ENCODE peak calls at places on chromosomes 4 and X, in five cellular contexts. B is K562, R is GM12878, T is HepG2, G is HEK293T. I is an unnamed sample.

GRCh38 chr4:6360385-6360784 is 90.7 kb downstream of the WFS1 start:
- DNase-seq in B (peak; percentile 17), R (no peak), T (no peak), G (no peak), I (peak; percentile 84)

GRCh38 chr4:5238106-5238505 is 186.8 kb downstream of the STK32B start:
- DNase-seq in B (no peak), R (no peak), T (no peak), G (no peak), I (no peak)

GRCh38 chr4:26152051-26152450 is 168.8 kb upstream of the RBPJ start:
- DNase-seq in B (no peak), R (no peak), T (no peak), G (no peak), I (no peak)

GRCh38 chrX:40143001-40143400 is 45.2 kb upstream of the BCOR start:
- DNase-seq in B (no peak), R (no peak), T (no peak), G (no peak), I (no peak)

GRCh38 chrX:49157194-49157593 is 5.4 kb upstream of the MAGIX start:
- DNase-seq in B (no peak), R (no peak), T (no peak), G (no peak), I (no peak)

GRCh38 chrX:141341341-141341740 is 99.0 kb upstream of the SPANXC start:
- DNase-seq in B (no peak), R (no peak), T (no peak), G (no peak), I (no peak)

GRCh38 chrX:51894697-51895336 is 1.4 kb downstream of the MAGED1 start:
- DNase-seq in B (no peak), R (no peak), T (no peak), G (peak; percentile 12), I (peak; percentile 46)

GRCh38 chrX:48794993-48795501 is 6.8 kb upstream of the HDAC6 start:
- DNase-seq in B (peak; percentile 79), R (no peak), T (no peak), G (no peak), I (no peak)

GRCh38 chrX:138877746-138878145 is 166.2 kb upstream of the FGF13 start:
- DNase-seq in B (no peak), R (no peak), T (no peak), G (no peak), I (no peak)

GRCh38 chrX:151694661-151695582 is at the start of gene PRRG3:
- DNase-seq in B (no peak), R (no peak), T (no peak), G (no peak), I (no peak)
- TF ChIP-seq FOXM1 in B (no peak), R (no peak), T (no peak), G (no peak), I (no peak)

DNA sequence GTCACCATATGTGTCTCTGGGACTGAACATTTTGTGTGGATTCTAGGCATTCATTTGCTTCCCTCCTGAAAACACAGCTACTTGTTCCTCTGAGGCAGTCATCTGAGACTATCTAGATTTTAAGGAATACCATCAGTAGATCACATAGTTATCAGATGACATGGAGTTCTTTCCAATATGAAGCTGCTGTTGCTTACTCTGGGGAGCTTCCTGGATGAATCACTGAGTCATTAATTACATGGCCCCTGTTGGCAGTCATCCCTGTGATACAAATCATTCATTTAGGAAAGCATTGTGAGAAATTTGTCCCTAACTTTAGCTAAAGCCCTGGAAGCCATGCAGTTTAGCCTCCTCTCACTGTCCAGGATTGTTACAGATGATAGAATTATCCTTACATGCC is 98.2 kb upstream of the ARSJ start:
- DNase-seq in B (no peak), R (no peak), T (no peak), G (no peak), I (no peak)
- TF ChIP-seq FOXM1 in B (no peak), R (no peak), T (no peak), G (no peak), I (peak; percentile 57)

GRCh38 chrX:132171478-132171877 is 43.7 kb upstream of the FRMD7 start:
- DNase-seq in B (peak; percentile 3), R (no peak), T (peak; percentile 33), G (no peak), I (no peak)
- TF ChIP-seq FOXM1 in B (no peak), R (no peak), T (no peak), G (no peak), I (no peak)

DNA sequence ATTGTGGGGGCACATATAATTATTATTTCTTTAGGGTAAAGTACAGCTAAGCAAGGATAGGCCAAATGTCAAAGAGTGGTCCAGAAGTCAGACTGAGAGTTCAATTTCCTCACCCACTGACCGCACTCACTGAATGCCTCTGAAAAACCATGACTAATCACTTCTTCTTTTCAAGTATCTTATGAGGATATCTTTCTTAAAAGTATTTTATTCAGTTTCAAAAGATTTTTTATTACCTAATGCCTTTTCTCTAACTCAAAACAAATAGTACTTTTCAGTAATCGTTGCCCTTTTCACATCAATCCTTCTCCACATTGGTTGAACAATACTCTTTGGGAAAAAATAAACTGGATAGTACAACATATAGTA is 61.7 kb upstream of the CAMK2D start:
- DNase-seq in B (no peak), R (peak; percentile 85), T (no peak), G (no peak), I (no peak)
- TF ChIP-seq FOXM1 in B (no peak), R (peak; percentile 58), T (no peak), G (no peak), I (no peak)

GRCh38 chr4:57048590-57049304 is 61.4 kb downstream of the IGFBP7 start:
- DNase-seq in B (no peak), R (no peak), T (no peak), G (no peak), I (no peak)
- TF ChIP-seq FOXM1 in B (no peak), R (no peak), T (no peak), G (no peak), I (no peak)